ENCODE peak calls at places on chromosomes 13 and 19, in five cellular contexts. J is GM20000, N is hepatocyte, X is fibroblast of pulmonary artery, G is fibroblast of lung. K is an unnamed sample.

GRCh38 chr19:54995561-54995960 is 29.4 kb downstream of the NLRP2 start:
- DNase-seq in J (no peak), N (no peak), X (no peak), G (no peak), K (no peak)

GRCh38 chr19:56091751-56092546 is 29.1 kb downstream of the ZNF787 start:
- DNase-seq in J (no peak), N (no peak), X (no peak), G (no peak), K (no peak)

GRCh38 chr19:15379996-15380647 is 535 bp upstream of the AKAP8 start:
- DNase-seq in J (peak; percentile 65), N (peak; percentile 75), X (peak; percentile 51), G (peak; percentile 37), K (no peak)

GRCh38 chr13:40490086-40490723 is 176.2 kb downstream of the FOXO1 start:
- DNase-seq in J (no peak), N (no peak), X (no peak), G (no peak), K (no peak)

GRCh38 chr13:111479412-111479811 is 159.0 kb downstream of the TEX29 start:
- DNase-seq in J (no peak), N (no peak), X (no peak), G (no peak), K (no peak)

GRCh38 chr19:45917421-45918091 is 3.0 kb upstream of the NANOS2 start:
- DNase-seq in J (no peak), N (no peak), X (no peak), G (no peak), K (no peak)

GRCh38 chr19:6516018-6516658 is 14.0 kb upstream of the TUBB4A start:
- DNase-seq in J (peak; percentile 92), N (peak; percentile 98), X (peak; percentile 93), G (peak; percentile 79), K (peak; percentile 72)

GRCh38 chr13:84037937-84038464 is 155.7 kb upstream of the SLITRK1 start:
- DNase-seq in J (no peak), N (no peak), X (no peak), G (no peak), K (no peak)

GRCh38 chr19:1618157-1619093 is 13.2 kb upstream of the UQCR11 start:
- DNase-seq in J (peak; percentile 83), N (peak; percentile 47), X (peak; percentile 23), G (no peak), K (no peak)

GRCh38 chr19:23771761-23772667 is 13.3 kb upstream of the ZNF681 start:
- DNase-seq in J (no peak), N (no peak), X (no peak), G (no peak), K (no peak)

GRCh38 chr19:55640043-55640576 is 692 bp upstream of the ZNF580 start:
- DNase-seq in J (peak; percentile 73), N (no peak), X (peak; percentile 78), G (peak; percentile 75), K (no peak)

GRCh38 chr19:1247747-1248453 is 483 bp upstream of the MIDN start:
- DNase-seq in J (no peak), N (peak; percentile 88), X (peak; percentile 64), G (peak; percentile 62), K (no peak)

GRCh38 chr13:50244913-50245574 is 229.8 kb downstream of the KCNRG start:
- DNase-seq in J (peak; percentile 32), N (peak; percentile 77), X (peak; percentile 60), G (peak; percentile 94), K (no peak)

GRCh38 chr13:97192166-97192565 is 30.0 kb upstream of the MBNL2 start:
- DNase-seq in J (no peak), N (no peak), X (no peak), G (no peak), K (no peak)

GRCh38 chr13:71290963-71291937 is 575.8 kb downstream of the DACH1 start:
- DNase-seq in J (peak; percentile 12), N (no peak), X (peak; percentile 11), G (peak; percentile 11), K (no peak)

GRCh38 chr19:18862976-18863842 is 31.4 kb downstream of the UPF1 start:
- DNase-seq in J (no peak), N (no peak), X (no peak), G (no peak), K (no peak)

GRCh38 chr13:20221772-20222171 is 10.3 kb downstream of the GJB6 start:
- DNase-seq in J (no peak), N (no peak), X (no peak), G (no peak), K (no peak)

GRCh38 chr13:27122036-27122435 is 49.6 kb downstream of the USP12 start:
- DNase-seq in J (no peak), N (no peak), X (no peak), G (no peak), K (no peak)

GRCh38 chr13:51452391-51453307 is at the start of gene INTS6:
- DNase-seq in J (peak; percentile 99), N (peak; percentile 100), X (peak; percentile 99), G (peak; percentile 100), K (peak; percentile 97)

GRCh38 chr19:16773259-16773658 is 53.6 kb downstream of the NWD1 start:
- DNase-seq in J (no peak), N (no peak), X (no peak), G (no peak), K (no peak)

GRCh38 chr19:44893704-44894103 is 2.6 kb downstream of the TOMM40 start:
- DNase-seq in J (no peak), N (no peak), X (no peak), G (no peak), K (no peak)

DNA sequence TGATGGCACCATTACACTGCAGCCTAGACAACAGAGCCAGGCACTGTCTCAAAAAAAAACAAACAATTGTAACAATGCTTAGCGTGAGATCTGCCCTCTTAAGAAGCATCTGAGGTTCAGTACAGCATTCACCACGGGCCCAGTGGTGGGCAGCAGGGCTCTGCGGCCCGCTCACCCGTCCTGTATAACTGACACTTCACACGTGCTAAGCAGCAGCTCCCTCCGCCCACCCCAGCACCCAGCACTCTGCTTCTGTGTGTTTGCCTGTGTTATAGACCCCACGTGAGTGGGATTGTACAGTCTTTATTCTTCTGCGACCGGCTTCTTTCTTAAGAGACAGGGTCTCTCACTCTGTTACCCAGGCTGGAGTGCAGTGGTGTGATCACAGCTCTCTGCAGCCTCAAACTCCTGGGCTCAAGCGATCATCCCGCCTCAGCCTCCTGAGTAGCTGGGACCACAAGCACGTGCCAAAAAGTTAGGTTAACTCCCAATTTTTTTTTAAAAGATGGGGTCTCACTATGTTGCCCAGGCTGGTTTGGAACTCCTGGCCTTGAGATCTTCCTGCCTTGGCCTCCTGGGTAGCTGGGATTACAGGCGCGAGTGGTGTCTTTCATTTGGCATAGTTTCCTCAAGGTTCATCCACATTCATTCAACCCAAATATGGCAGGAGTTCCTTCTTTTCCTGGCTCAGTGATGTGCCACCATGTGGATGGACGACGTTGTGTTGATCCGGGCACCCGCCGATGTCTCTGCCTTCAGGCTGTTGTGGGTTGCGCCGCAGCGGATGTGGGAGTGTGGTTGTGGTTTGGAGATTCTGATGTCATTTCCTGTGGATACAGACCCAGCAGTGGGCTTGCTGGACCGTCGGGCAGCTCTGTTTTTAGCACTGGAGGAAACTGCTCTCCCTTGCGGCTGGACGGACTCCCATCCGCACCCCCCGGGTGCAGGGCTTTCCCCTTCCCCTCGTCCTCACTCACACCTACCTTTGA is 170.0 kb downstream of the KDM4B start:
- DNase-seq in J (peak; percentile 88), N (no peak), X (peak; percentile 93), G (peak; percentile 20), K (no peak)
- TF ChIP-seq CTCF in J (no peak), N (no peak), X (no peak), G (no peak), K (no peak)

DNA sequence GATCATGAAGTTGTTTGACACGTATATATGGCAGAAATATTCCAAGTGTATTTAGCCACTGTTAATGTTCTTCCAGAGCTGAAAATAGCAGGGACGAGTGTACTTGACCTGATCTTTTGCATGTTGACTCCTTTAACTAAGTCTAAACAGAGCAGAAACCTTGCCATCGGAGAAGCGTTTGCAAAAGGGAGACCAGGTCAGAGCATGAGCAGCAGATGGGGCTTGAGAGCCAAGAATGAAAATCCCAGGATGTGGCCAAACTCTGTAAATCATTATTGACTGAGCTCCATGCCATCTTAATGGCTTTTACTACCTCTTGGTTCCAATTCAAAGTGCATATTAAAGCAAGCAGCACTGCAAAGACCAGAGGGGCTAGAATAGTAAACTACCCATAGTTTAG is 55.5 kb downstream of the FAM216B start:
- DNase-seq in J (no peak), N (peak; percentile 67), X (peak; percentile 78), G (peak; percentile 89), K (no peak)
- TF ChIP-seq CTCF in J (no peak), N (peak; percentile 63), X (peak; percentile 59), G (peak; percentile 34), K (peak; percentile 44)

GRCh38 chr19:29745253-29745652 is 30.2 kb upstream of the C19orf12 start:
- DNase-seq in J (no peak), N (no peak), X (no peak), G (no peak), K (no peak)
- TF ChIP-seq CTCF in J (no peak), N (peak; percentile 9), X (peak; percentile 14), G (no peak), K (peak; percentile 45)

DNA sequence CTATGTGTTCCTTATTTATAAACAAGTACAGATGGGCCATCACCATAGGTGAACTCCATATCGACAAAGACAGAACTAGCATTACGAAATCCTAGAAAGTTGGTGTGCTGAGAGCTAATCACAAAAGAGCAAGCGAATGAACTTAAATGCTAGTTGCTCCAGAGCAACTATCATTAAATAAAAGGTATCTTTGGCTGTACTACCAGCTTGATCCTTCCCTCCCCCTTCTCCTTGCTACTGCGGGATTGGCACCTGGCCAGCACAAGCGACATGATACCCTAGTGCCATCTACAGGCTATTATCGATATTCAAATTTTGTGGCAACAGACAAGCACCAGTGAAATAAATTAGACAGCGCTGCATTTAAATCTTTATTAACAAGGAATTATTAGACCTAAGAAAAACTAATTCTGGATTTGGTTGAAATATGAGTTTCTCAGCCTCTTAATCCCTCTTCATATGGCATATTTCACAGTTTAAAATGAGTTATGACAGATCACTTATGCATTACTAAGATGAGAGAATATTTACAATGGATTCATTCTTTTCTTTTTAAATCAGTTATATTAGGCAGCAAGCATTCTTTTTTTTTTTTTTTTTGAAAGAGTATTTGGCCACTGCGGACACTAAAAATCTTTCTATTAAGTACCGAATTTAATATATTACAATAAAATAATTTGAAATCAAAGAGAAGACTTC is 5.8 kb downstream of the PCDH9 start:
- DNase-seq in J (peak; percentile 17), N (peak; percentile 91), X (peak; percentile 92), G (peak; percentile 90), K (no peak)
- TF ChIP-seq CTCF in J (no peak), N (peak; percentile 75), X (peak; percentile 65), G (peak; percentile 64), K (peak; percentile 81)

DNA sequence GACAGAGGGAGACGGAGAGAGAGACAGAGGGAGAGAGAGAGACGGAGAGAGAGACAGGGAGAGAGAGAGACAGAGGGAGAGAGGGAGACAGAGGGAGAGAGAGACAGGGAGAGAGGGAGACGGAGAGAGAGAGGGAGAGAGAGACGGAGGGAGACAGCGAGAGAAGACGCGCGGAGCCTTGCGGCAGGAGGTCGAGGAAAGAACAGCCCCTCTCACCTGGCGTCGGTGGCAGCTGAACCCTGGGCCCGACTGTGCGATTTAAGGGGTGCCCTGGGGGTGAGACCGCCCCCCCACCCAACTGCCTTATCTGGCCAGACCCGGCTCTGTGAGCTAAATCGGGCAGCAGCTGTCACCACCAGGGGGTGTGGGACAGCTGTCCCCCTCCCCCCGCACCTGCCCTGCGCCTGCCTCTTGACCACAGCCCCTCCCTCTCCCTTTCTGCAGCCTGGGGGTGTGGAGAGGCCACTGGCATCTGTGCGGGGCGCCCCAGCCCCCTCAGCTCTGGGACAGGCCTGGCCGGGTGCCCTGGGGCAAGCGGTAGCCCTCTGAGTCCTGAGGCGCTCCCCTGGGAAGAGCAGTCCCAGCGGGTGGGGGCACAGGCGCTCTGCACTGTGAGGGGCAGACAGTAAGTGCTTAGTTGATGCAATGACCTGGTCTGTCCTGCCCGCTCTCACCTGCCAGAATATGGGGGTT is 10.8 kb downstream of the JOSD2 start:
- DNase-seq in J (peak; percentile 71), N (peak; percentile 59), X (no peak), G (no peak), K (no peak)
- TF ChIP-seq CTCF in J (no peak), N (peak; percentile 26), X (peak; percentile 2), G (no peak), K (peak; percentile 41)

K was measured in progenitor cell of endocrine pancreas.